ENCODE peak calls at places on chromosome 13, in six cellular contexts. R is GM13976; D is AG08395; U is stimulated activated naive CD8-positive, alpha-beta T cell treated with anti-CD3 and anti-CD28 coated beads, Interleukin-15, Interleukin-2, amounts not matched to agents 100 U/mL and 50 U/mL, for 24 hours; S is endothelial cell of umbilical vein; G is AG09319. W is an unnamed sample.

GRCh38 chr13:76884571-76885202 is 1.5 kb downstream of the KCTD12 start:
- DNase-seq in U (no peak), D (no peak), S (peak), G (no peak), R (no peak), W (peak)

GRCh38 chr13:47433461-47434005 is 536.7 kb upstream of the HTR2A start:
- DNase-seq in S (no peak), R (no peak), U (no peak), D (peak), G (no peak), W (no peak)

GRCh38 chr13:77196052-77196618 is 130.8 kb downstream of the MYCBP2 start:
- DNase-seq in S (no peak), U (no peak), R (no peak), G (no peak), D (no peak), W (no peak)

GRCh38 chr13:110454227-110454859 is 107.2 kb downstream of the RAB20 start:
- DNase-seq in D (no peak), U (no peak), S (no peak), G (no peak), R (no peak), W (no peak)

GRCh38 chr13:100796463-100796862 is 121.9 kb upstream of the TMTC4 start:
- DNase-seq in U (no peak), D (no peak), G (no peak), R (no peak), S (no peak), W (no peak)

GRCh38 chr13:108346376-108346775 is 76.9 kb downstream of the TNFSF13B start:
- DNase-seq in U (no peak), D (no peak), S (no peak), R (no peak), G (no peak), W (no peak)

GRCh38 chr13:107586216-107586615 is 629.1 kb downstream of the LIG4 start:
- DNase-seq in U (no peak), R (no peak), S (peak), G (no peak), D (no peak), W (no peak)

GRCh38 chr13:44710576-44710975 is 134.4 kb upstream of the TSC22D1 start:
- DNase-seq in R (peak), D (peak), S (peak), U (peak), G (peak), W (peak)

GRCh38 chr13:19083340-19083739 is 98.3 kb downstream of the TUBA3C start:
- DNase-seq in S (no peak), R (no peak), U (no peak), G (no peak), D (no peak), W (no peak)

GRCh38 chr13:75841905-75842304 is 205.8 kb downstream of the LMO7 start:
- DNase-seq in R (no peak), G (no peak), S (no peak), D (no peak), U (no peak), W (no peak)

GRCh38 chr13:37878921-37879320 is 9.3 kb upstream of the TRPC4 start:
- DNase-seq in D (no peak), G (no peak), R (no peak), U (no peak), S (no peak), W (no peak)

GRCh38 chr13:102212729-102213128 is 189.1 kb downstream of the FGF14 start:
- DNase-seq in R (no peak), G (no peak), S (no peak), U (no peak), D (no peak), W (no peak)

GRCh38 chr13:33316890-33317289 is 31.3 kb upstream of the STARD13 start:
- DNase-seq in S (no peak), G (no peak), R (no peak), U (no peak), D (no peak), W (no peak)

W was measured in dermis blood vessel endothelial cell.